ENCODE peak calls at places on chromosomes 13 and 19, in four cellular contexts. F, B, R and V are unnamed samples.
A peak's percentile ranks its signal among the peaks of the same experiment; 100 is the strongest.

GRCh38 chr19:54341295-54341694 is 2.3 kb upstream of the LILRA4 start:
- DNase-seq in F (no peak), B (no peak), R (no peak), V (no peak)

GRCh38 chr13:35718084-35718483 is 241.6 kb upstream of the MAB21L1 start:
- DNase-seq in F (no peak), B (no peak), R (no peak), V (no peak)

GRCh38 chr19:40613669-40614594 is 12.8 kb downstream of the LTBP4 start:
- DNase-seq in F (peak; percentile 76), B (no peak), R (peak; percentile 72), V (peak; percentile 83)

GRCh38 chr19:33552191-33552927 is 30.8 kb upstream of the PEPD start:
- DNase-seq in F (peak; percentile 41), B (no peak), R (no peak), V (no peak)

GRCh38 chr19:3695986-3696659 is 4.1 kb downstream of the PIP5K1C start:
- DNase-seq in F (no peak), B (no peak), R (no peak), V (no peak)

GRCh38 chr19:23273022-23273593 is 22.9 kb upstream of the ZNF724 start:
- DNase-seq in F (no peak), B (peak; percentile 26), R (no peak), V (no peak)

GRCh38 chr19:5891938-5892771 is 11.4 kb downstream of the NDUFA11 start:
- DNase-seq in F (no peak), B (peak; percentile 83), R (peak; percentile 33), V (no peak)

GRCh38 chr13:79434578-79434977 is 28.5 kb upstream of the RBM26 start:
- DNase-seq in F (no peak), B (no peak), R (no peak), V (no peak)

GRCh38 chr13:33272531-33273124 is 12.9 kb downstream of the STARD13 start:
- DNase-seq in F (no peak), B (no peak), R (no peak), V (peak; percentile 81)

GRCh38 chr19:34364830-34365462 is at the start of gene GPI:
- DNase-seq in F (no peak), B (peak; percentile 94), R (peak; percentile 80), V (peak; percentile 23)

GRCh38 chr19:6115992-6116391 is 5.7 kb upstream of the RFX2 start:
- DNase-seq in F (no peak), B (no peak), R (no peak), V (no peak)

GRCh38 chr13:58773280-58773859 is 1141.8 kb downstream of the PCDH17 start:
- DNase-seq in F (no peak), B (no peak), R (no peak), V (no peak)

GRCh38 chr19:10408511-10409291 is 5.4 kb upstream of the CDC37 start:
- DNase-seq in F (no peak), B (peak; percentile 34), R (no peak), V (no peak)

GRCh38 chr19:50485284-50485955 is 8.8 kb upstream of the GARIN5A start:
- DNase-seq in F (no peak), B (no peak), R (no peak), V (no peak)

GRCh38 chr13:105878119-105878518 is 657.3 kb downstream of the EFNB2 start:
- DNase-seq in F (no peak), B (no peak), R (no peak), V (no peak)

GRCh38 chr19:53906211-53907192 is 2.6 kb upstream of the CACNG7 start:
- DNase-seq in F (no peak), B (peak; percentile 85), R (peak; percentile 92), V (no peak)

GRCh38 chr13:60765700-60766411 is 368.8 kb downstream of the TDRD3 start:
- DNase-seq in F (no peak), B (no peak), R (no peak), V (peak; percentile 71)

GRCh38 chr13:30133976-30134375 is 173.4 kb downstream of the KATNAL1 start:
- DNase-seq in F (no peak), B (no peak), R (no peak), V (no peak)

GRCh38 chr13:44015808-44016207 is 136.1 kb downstream of the LACC1 start:
- DNase-seq in F (no peak), B (no peak), R (no peak), V (no peak)

GRCh38 chr13:37565425-37565824 is 33.1 kb downstream of the POSTN start:
- DNase-seq in F (no peak), B (no peak), R (no peak), V (no peak)

GRCh38 chr13:42466123-42466522 is 107.8 kb upstream of the TNFSF11 start:
- DNase-seq in F (no peak), B (no peak), R (no peak), V (no peak)

GRCh38 chr19:19540707-19541515 is 2.8 kb downstream of the CILP2 start:
- DNase-seq in F (no peak), B (peak; percentile 97), R (no peak), V (peak; percentile 82)

GRCh38 chr13:107942030-107942617 is 273.2 kb downstream of the LIG4 start:
- DNase-seq in F (no peak), B (no peak), R (no peak), V (no peak)

GRCh38 chr19:11964496-11964857 is 363 bp upstream of the ZNF763 start:
- DNase-seq in F (no peak), B (peak; percentile 53), R (no peak), V (no peak)

GRCh38 chr13:69180025-69180424 is 927.6 kb upstream of the ATXN8OS start:
- DNase-seq in F (no peak), B (no peak), R (no peak), V (no peak)

GRCh38 chr13:64007334-64007733 is 2591.7 kb upstream of the PCDH20 start:
- DNase-seq in F (no peak), B (no peak), R (no peak), V (no peak)

GRCh38 chr19:35040826-35041547 is 534 bp upstream of the HPN start:
- DNase-seq in F (peak; percentile 88), B (no peak), R (no peak), V (no peak)

GRCh38 chr19:41734585-41734984 is 20.7 kb upstream of the CEACAM6 start:
- DNase-seq in F (no peak), B (no peak), R (no peak), V (no peak)

GRCh38 chr19:7358102-7358597 is 9.4 kb downstream of the ARHGEF18 start:
- DNase-seq in F (no peak), B (no peak), R (no peak), V (no peak)

GRCh38 chr19:15300533-15301194 is 31.7 kb downstream of the BRD4 start:
- DNase-seq in F (no peak), B (no peak), R (no peak), V (no peak)
- H3K4me1 ChIP-seq in F (peaks cover 48% of the 10 kb centered on the region), B (peaks cover 57% of the 10 kb centered on the region), R (peaks cover 97% of the 10 kb centered on the region), V (peaks cover 45% of the 10 kb centered on the region)

GRCh38 chr19:15304140-15304705 is 28.1 kb downstream of the BRD4 start:
- DNase-seq in F (no peak), B (peak; percentile 62), R (no peak), V (no peak)
- H3K4me1 ChIP-seq in F (peaks cover 18% of the 10 kb centered on the region), B (peaks cover 27% of the 10 kb centered on the region), R (peaks cover 61% of the 10 kb centered on the region), V (peaks cover 21% of the 10 kb centered on the region)

GRCh38 chr13:99000137-99000536 is 22.3 kb upstream of the DOCK9 start:
- DNase-seq in F (no peak), B (no peak), R (no peak), V (no peak)
- H3K4me1 ChIP-seq in F (no peaks in the 10 kb centered on the region), B (peaks cover 28% of the 10 kb centered on the region), R (peaks cover 20% of the 10 kb centered on the region), V (peaks cover 44% of the 10 kb centered on the region)

DNA sequence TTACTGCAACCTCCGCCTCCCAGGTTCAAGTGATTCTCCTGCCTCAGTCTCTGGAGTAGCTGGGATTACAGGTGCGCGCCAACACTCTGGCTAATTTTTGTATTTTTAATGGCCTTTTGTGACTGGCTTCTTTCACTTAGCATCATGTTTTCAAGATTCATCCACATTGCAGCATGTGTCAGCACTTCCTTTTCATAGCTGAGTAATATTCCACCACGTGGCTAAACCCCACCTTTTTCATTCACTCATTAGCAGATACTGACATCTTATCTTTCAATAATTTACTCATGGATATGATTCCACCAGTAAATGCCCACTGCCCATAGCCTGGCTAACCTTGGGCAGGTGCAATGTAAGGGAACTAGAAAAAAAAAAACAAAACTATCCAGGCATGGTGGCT is 6.9 kb downstream of the C5AR1 start:
- DNase-seq in F (no peak), B (no peak), R (no peak), V (no peak)
- H3K4me1 ChIP-seq in F (no peaks in the 10 kb centered on the region), B (no peaks in the 10 kb centered on the region), R (peaks cover 19% of the 10 kb centered on the region), V (no peaks in the 10 kb centered on the region)

GRCh38 chr19:38697197-38697596 is 47.1 kb downstream of the CAPN12 start:
- DNase-seq in F (no peak), B (no peak), R (no peak), V (peak; percentile 57)

GRCh38 chr19:38697641-38698071 is 46.6 kb downstream of the CAPN12 start:
- DNase-seq in F (no peak), B (no peak), R (no peak), V (no peak)

GRCh38 chr19:38695832-38696732 is 48.2 kb downstream of the CAPN12 start:
- DNase-seq in F (no peak), B (peak; percentile 74), R (no peak), V (no peak)

GRCh38 chr19:38695319-38695683 is 47.9 kb downstream of the ACTN4 start:
- DNase-seq in F (no peak), B (no peak), R (no peak), V (no peak)

DNA sequence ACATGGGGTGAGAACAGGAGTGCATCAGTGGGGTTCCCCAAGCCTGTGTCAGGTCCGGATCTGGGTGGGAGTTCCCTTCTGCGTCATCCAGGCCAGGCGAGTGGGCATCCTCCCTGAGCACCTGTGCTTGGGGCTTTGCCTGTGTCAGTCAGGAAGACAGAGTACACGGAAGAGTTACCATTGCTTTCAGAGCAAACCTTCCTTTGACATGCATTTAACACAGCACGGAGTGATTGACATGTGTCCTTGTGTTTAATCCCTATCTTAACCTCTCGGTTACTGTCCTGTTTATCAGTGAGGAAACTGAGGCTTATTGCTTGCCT is 47.6 kb downstream of the CAPN12 start:
- DNase-seq in F (no peak), B (no peak), R (no peak), V (no peak)
- H3K4me1 ChIP-seq in F (peaks cover 35% of the 10 kb centered on the region), B (peaks cover 66% of the 10 kb centered on the region), R (peaks cover 100% of the 10 kb centered on the region), V (peaks cover 51% of the 10 kb centered on the region)

GRCh38 chr13:26679945-26680516 is 80.6 kb downstream of the GPR12 start:
- DNase-seq in F (no peak), B (no peak), R (no peak), V (no peak)
- H3K4me1 ChIP-seq in F (no peaks in the 10 kb centered on the region), B (no peaks in the 10 kb centered on the region), R (no peaks in the 10 kb centered on the region), V (peaks cover 7% of the 10 kb centered on the region)

GRCh38 chr19:55678121-55678671 is 3.2 kb downstream of the EPN1 start:
- DNase-seq in F (no peak), B (no peak), R (no peak), V (no peak)

GRCh38 chr19:55676384-55676783 is 1.4 kb downstream of the EPN1 start:
- DNase-seq in F (no peak), B (no peak), R (no peak), V (no peak)

GRCh38 chr19:55675661-55676354 is 782 bp downstream of the EPN1 start:
- DNase-seq in F (no peak), B (no peak), R (no peak), V (no peak)

GRCh38 chr19:55676889-55677505 is 2.0 kb downstream of the EPN1 start:
- DNase-seq in F (no peak), B (no peak), R (no peak), V (no peak)

DNA sequence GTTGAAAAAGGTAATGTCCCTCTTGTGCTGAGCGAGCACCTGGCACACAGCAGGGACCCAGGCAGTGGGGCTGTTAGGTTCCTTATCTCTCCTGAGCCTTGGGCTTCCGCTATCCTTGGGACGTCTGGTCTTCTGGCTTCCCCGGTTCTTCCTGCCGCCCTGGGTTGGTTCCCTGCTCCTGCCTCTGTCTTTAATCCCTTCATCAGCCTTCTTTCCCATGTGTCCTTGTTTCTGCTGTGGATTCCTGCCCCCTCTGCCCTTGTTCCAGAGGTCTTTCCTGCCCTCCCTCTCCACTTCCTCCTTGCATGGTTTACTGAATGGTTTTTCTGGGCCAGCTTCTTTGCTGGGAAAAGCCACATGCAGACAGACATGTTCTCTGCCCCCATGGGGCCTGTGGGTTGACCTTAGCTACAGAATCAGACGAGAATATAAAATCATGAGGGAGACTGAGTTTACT is 2.6 kb downstream of the EPN1 start:
- DNase-seq in F (no peak), B (no peak), R (no peak), V (no peak)
- H3K4me1 ChIP-seq in F (peaks cover 26% of the 10 kb centered on the region), B (peaks cover 28% of the 10 kb centered on the region), R (peaks cover 35% of the 10 kb centered on the region), V (peaks cover 16% of the 10 kb centered on the region)